ENCODE peak calls at places on chromosomes 4 and X, in eight cellular contexts. V is PC-3, T is heart left ventricle, W is RWPE2, G is fibroblast of lung, I is psoas muscle, N is Panc1, X is gastrocnemius medialis. U is an unnamed sample.

GRCh38 chr4:175539498-175539897 is 272.6 kb downstream of the GPM6A start:
- DNase-seq in V (peak; percentile 3), T (no peak), W (no peak), G (no peak), I (no peak), N (no peak), X (no peak), U (no peak)

GRCh38 chrX:82320554-82320953 is 1118.7 kb downstream of the SH3BGRL start:
- DNase-seq in V (no peak), T (no peak), W (no peak), G (no peak), I (no peak), N (no peak), X (no peak), U (no peak)

GRCh38 chr4:72286185-72286584 is 254.4 kb downstream of the NPFFR2 start:
- DNase-seq in V (peak; percentile 70), T (no peak), W (no peak), G (peak; percentile 45), I (no peak), N (no peak), X (no peak), U (no peak)

GRCh38 chr4:71004281-71004851 is 10.9 kb downstream of the DCK start:
- DNase-seq in V (no peak), T (no peak), W (no peak), G (no peak), I (no peak), N (no peak), X (no peak), U (no peak)

GRCh38 chr4:164442167-164442566 is 311.8 kb upstream of the SMIM31 start:
- DNase-seq in V (peak; percentile 67), T (no peak), W (no peak), G (peak; percentile 29), I (no peak), N (no peak), X (no peak), U (no peak)

GRCh38 chr4:92968556-92968955 is 664.8 kb downstream of the GRID2 start:
- DNase-seq in V (no peak), T (no peak), W (no peak), G (no peak), I (no peak), N (no peak), X (no peak), U (no peak)

GRCh38 chrX:124737771-124738170 is 391.4 kb downstream of the SH2D1A start:
- DNase-seq in V (no peak), T (no peak), W (no peak), G (no peak), I (no peak), N (no peak), X (no peak), U (no peak)

GRCh38 chr4:8157496-8157895 is 1.1 kb downstream of the ABLIM2 start:
- DNase-seq in V (no peak), T (peak; percentile 75), W (no peak), G (no peak), I (peak; percentile 74), N (no peak), X (peak; percentile 69), U (peak; percentile 33)

GRCh38 chrX:134173541-134174272 is 63.3 kb upstream of the CCDC160 start:
- DNase-seq in V (no peak), T (no peak), W (no peak), G (no peak), I (no peak), N (no peak), X (no peak), U (no peak)

GRCh38 chrX:150697641-150698040 is 4.4 kb downstream of the MTMR1 start:
- DNase-seq in V (no peak), T (no peak), W (no peak), G (no peak), I (no peak), N (no peak), X (no peak), U (no peak)

GRCh38 chr4:4541661-4542570 is at the start of gene STX18:
- DNase-seq in V (peak; percentile 76), T (peak; percentile 94), W (peak; percentile 81), G (peak; percentile 87), I (peak; percentile 87), N (no peak), X (peak; percentile 70), U (peak; percentile 86)

GRCh38 chrX:48937065-48937907 is 18.5 kb upstream of the PIM2 start:
- DNase-seq in V (no peak), T (peak; percentile 77), W (no peak), G (no peak), I (peak; percentile 24), N (no peak), X (peak; percentile 25), U (peak; percentile 55)
- H3K4me3 ChIP-seq in V (no peak overlapping the region), T (no peak overlapping the region), W (no peak overlapping the region), G (no peak overlapping the region), I (no peak overlapping the region), N (no peak overlapping the region), X (no peak overlapping the region), U (no peak overlapping the region)

GRCh38 chrX:14351889-14352288 is 177.4 kb upstream of the GLRA2 start:
- DNase-seq in V (no peak), T (no peak), W (no peak), G (no peak), I (no peak), N (no peak), X (no peak), U (no peak)
- H3K27ac ChIP-seq in V (no peak overlapping the region), T (no peak overlapping the region), W (no peak overlapping the region), G (no peak overlapping the region), I (no peak overlapping the region), N (no peak overlapping the region), X (no peak overlapping the region), U (no peak overlapping the region)

GRCh38 chr4:81684357-81684756 is 212.7 kb upstream of the RASGEF1B start:
- DNase-seq in V (no peak), T (no peak), W (no peak), G (no peak), I (no peak), N (no peak), X (no peak), U (no peak)

GRCh38 chr4:81685105-81685504 is 213.4 kb upstream of the RASGEF1B start:
- DNase-seq in V (no peak), T (no peak), W (no peak), G (no peak), I (no peak), N (no peak), X (no peak), U (no peak)

GRCh38 chr4:81690871-81691270 is 219.2 kb upstream of the RASGEF1B start:
- DNase-seq in V (no peak), T (no peak), W (no peak), G (no peak), I (no peak), N (no peak), X (no peak), U (no peak)

GRCh38 chr4:81687470-81687869 is 215.8 kb upstream of the RASGEF1B start:
- DNase-seq in V (no peak), T (no peak), W (no peak), G (no peak), I (no peak), N (no peak), X (no peak), U (no peak)

DNA sequence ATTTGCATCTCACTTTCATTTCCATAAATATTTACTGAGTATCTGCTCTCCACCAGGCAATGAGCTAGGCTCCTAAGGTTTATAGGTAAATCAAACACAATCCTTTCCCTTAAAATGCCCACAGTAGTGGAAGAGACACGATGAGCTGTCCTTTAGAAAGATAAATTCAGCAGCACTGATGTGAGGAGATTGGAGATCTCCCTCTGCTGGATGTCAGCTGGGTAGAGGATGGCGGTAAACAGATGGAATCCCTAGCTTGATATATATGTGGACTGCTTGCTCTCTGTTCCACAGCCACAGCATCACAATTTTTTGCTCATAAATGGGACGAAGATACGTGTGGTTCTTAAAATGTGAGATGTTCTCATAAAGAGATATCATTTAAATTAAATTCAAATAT is 216.4 kb upstream of the RASGEF1B start:
- DNase-seq in V (peak; percentile 40), T (no peak), W (no peak), G (peak; percentile 29), I (no peak), N (no peak), X (no peak), U (no peak)
- TF ChIP-seq CTCF in V (peak; percentile 37), T (no peak), W (peak; percentile 19), G (peak; percentile 9), I (no peak), N (no peak), X (no peak), U (no peak)

GRCh38 chrX:129783176-129783776 is 3.5 kb downstream of the SASH3 start:
- DNase-seq in V (no peak), T (no peak), W (no peak), G (no peak), I (no peak), N (no peak), X (no peak), U (no peak)

GRCh38 chrX:129782015-129782495 is 2.3 kb downstream of the SASH3 start:
- DNase-seq in V (no peak), T (no peak), W (no peak), G (no peak), I (no peak), N (no peak), X (no peak), U (no peak)

GRCh38 chrX:129780441-129781105 is 824 bp downstream of the SASH3 start:
- DNase-seq in V (no peak), T (no peak), W (no peak), G (no peak), I (no peak), N (no peak), X (no peak), U (no peak)

GRCh38 chrX:129781134-129782014 is 1.6 kb downstream of the SASH3 start:
- DNase-seq in V (no peak), T (peak; percentile 71), W (no peak), G (no peak), I (peak; percentile 25), N (no peak), X (peak; percentile 32), U (peak; percentile 25)

DNA sequence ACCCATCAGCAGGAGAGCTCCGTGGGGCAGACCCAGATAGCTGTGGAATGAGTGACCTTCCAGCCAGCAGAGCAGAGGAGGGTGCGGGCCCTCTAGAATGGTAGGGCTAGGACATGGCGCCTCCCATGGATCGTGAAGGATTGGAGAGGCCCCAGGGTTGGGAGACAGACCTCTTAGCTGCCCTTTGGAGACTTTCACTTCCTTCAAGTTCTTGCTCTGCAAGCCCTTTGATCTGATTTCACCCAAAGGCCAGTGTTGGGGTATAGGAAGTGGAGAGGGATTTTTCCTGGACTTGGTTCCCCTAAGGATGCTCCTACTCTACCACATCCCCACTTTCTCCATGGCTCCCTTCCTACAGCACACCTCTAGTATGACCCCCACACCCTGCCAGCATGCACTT is 3.0 kb downstream of the SASH3 start:
- DNase-seq in V (no peak), T (no peak), W (no peak), G (no peak), I (no peak), N (no peak), X (no peak), U (no peak)
- H3K4me3 ChIP-seq in V (no peak overlapping the region), T (no peak overlapping the region), W (no peak overlapping the region), G (no peak overlapping the region), I (no peak overlapping the region), N (no peak overlapping the region), X (no peak overlapping the region), U (no peak overlapping the region)

U was measured in body of pancreas.